ENCODE peak calls at places on chromosomes 6 and 20, in six cellular contexts. R is ovary, D is lower leg skin, F is GM10248, H is GM06990, V is colonic mucosa. N is an unnamed sample.

GRCh38 chr20:48962976-48963730 is 41.6 kb downstream of the ARFGEF2 start:
- DNase-seq in V (no peak), F (no peak), D (no peak), H (no peak), R (no peak), N (no peak)

GRCh38 chr6:118080547-118080946 is 173.5 kb downstream of the SLC35F1 start:
- DNase-seq in H (no peak), R (no peak), V (no peak), F (no peak), D (no peak), N (no peak)

GRCh38 chr6:156993713-156994112 is 216.5 kb downstream of the ARID1B start:
- DNase-seq in V (no peak), F (no peak), H (no peak), R (no peak), D (no peak), N (no peak)

GRCh38 chr6:134621858-134622257 is 303.9 kb upstream of the SGK1 start:
- DNase-seq in F (no peak), R (no peak), D (no peak), H (no peak), V (no peak), N (no peak)

GRCh38 chr6:139373154-139373927 is 1.1 kb downstream of the CITED2 start:
- DNase-seq in V (peak), R (peak), F (peak), D (peak), H (peak), N (peak)

GRCh38 chr20:17969276-17969883 is 562 bp downstream of the MGME1 start:
- DNase-seq in R (no peak), D (no peak), F (no peak), V (peak), H (no peak), N (no peak)

GRCh38 chr6:106547961-106548453 is 81.3 kb downstream of the RTN4IP1 start:
- DNase-seq in D (no peak), R (peak), F (no peak), V (no peak), H (no peak), N (no peak)

GRCh38 chr6:116101298-116101718 is 655 bp downstream of the NT5DC1 start:
- DNase-seq in R (no peak), F (no peak), V (peak), H (no peak), D (no peak), N (no peak)

GRCh38 chr6:25449774-25450173 is 170.6 kb downstream of the CARMIL1 start:
- DNase-seq in V (no peak), F (no peak), D (no peak), R (no peak), H (no peak), N (no peak)

GRCh38 chr6:42217165-42217522 is 517 bp downstream of the MRPS10 start:
- DNase-seq in V (no peak), R (no peak), D (no peak), F (no peak), H (no peak), N (no peak)
- TF ChIP-seq CTCF in V (no peak), R (no peak), D (no peak), F (no peak), H (no peak), N (no peak)

GRCh38 chr6:18391018-18391417 is 3.9 kb downstream of the RNF144B start:
- DNase-seq in H (no peak), V (no peak), F (no peak), D (no peak), R (no peak), N (no peak)
- TF ChIP-seq CTCF in H (no peak), V (no peak), F (no peak), D (no peak), R (no peak), N (no peak)

GRCh38 chr6:168193816-168194701 is 115.0 kb upstream of the FRMD1 start:
- DNase-seq in H (no peak), D (peak), R (no peak), V (no peak), F (no peak), N (no peak)
- TF ChIP-seq CTCF in H (no peak), D (no peak), R (no peak), V (no peak), F (peak), N (no peak)

DNA sequence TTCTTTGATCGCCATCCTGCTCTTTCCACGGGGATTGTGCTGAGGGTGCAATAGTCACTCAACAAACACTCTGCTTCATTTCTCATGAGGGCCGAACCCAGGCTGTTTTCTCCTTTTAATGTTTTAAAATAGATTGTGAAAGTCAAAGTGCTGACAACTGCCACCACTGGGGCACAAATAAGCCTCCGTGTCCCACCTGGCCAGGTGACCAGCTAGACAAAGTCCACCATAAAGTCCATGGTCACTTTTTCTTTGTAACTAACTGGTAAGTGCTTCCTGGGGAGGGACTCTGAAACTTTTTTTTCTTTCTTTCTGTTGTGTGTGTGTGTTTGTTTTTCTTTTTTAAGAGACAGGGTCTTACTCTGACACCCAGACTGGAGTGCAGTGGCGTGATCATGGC is 219.8 kb downstream of the LY86 start:
- DNase-seq in R (no peak), V (no peak), D (peak), H (no peak), F (no peak), N (no peak)
- TF ChIP-seq CTCF in R (no peak), V (no peak), D (no peak), H (no peak), F (no peak), N (no peak)

N was measured in GM13977.